ENCODE peak calls at places on chromosome 12, in five cellular contexts. One of them, this sample, is unnamed.

GRCh38 chr12:48051681-48052080 is 47.4 kb upstream of the COL2A1 start:
- DNase-seq in neural progenitor cell: no peak
- DNase-seq in A549: no peak
- DNase-seq in HCT116: no peak
- DNase-seq in GM23248: no peak
- DNase-seq in this sample: no peak

GRCh38 chr12:80946591-80946990 is 8.9 kb upstream of the LIN7A start:
- DNase-seq in neural progenitor cell: no peak
- DNase-seq in A549: no peak
- DNase-seq in HCT116: no peak
- DNase-seq in GM23248: peak
- DNase-seq in this sample: no peak

GRCh38 chr12:109542014-109542413 is 31.3 kb downstream of the MMAB start:
- DNase-seq in neural progenitor cell: no peak
- DNase-seq in A549: peak
- DNase-seq in HCT116: peak
- DNase-seq in GM23248: peak
- DNase-seq in this sample: peak

GRCh38 chr12:50185975-50186663 is 18.9 kb upstream of the CERS5 start:
- DNase-seq in neural progenitor cell: no peak
- DNase-seq in A549: no peak
- DNase-seq in HCT116: no peak
- DNase-seq in GM23248: peak
- DNase-seq in this sample: peak

GRCh38 chr12:2292560-2292959 is 239.8 kb downstream of the CACNA1C start:
- DNase-seq in neural progenitor cell: no peak
- DNase-seq in A549: no peak
- DNase-seq in HCT116: no peak
- DNase-seq in GM23248: no peak
- DNase-seq in this sample: no peak

GRCh38 chr12:6644903-6645302 is 2.3 kb downstream of the ACRBP start:
- DNase-seq in neural progenitor cell: peak
- DNase-seq in A549: no peak
- DNase-seq in HCT116: no peak
- DNase-seq in GM23248: no peak
- DNase-seq in this sample: no peak

GRCh38 chr12:54184024-54184805 is 4.6 kb downstream of the SMUG1 start:
- DNase-seq in neural progenitor cell: no peak
- DNase-seq in A549: no peak
- DNase-seq in HCT116: no peak
- DNase-seq in GM23248: no peak
- DNase-seq in this sample: no peak

GRCh38 chr12:51156366-51156765 is 16.6 kb downstream of the TFCP2 start:
- DNase-seq in neural progenitor cell: no peak
- DNase-seq in A549: no peak
- DNase-seq in HCT116: no peak
- DNase-seq in GM23248: no peak
- DNase-seq in this sample: peak

GRCh38 chr12:100877776-100878175 is 83.2 kb downstream of the ANO4 start:
- DNase-seq in neural progenitor cell: no peak
- DNase-seq in A549: no peak
- DNase-seq in HCT116: no peak
- DNase-seq in GM23248: peak
- DNase-seq in this sample: no peak

GRCh38 chr12:45732936-45733335 is 3.4 kb downstream of the ARID2 start:
- DNase-seq in neural progenitor cell: no peak
- DNase-seq in A549: no peak
- DNase-seq in HCT116: no peak
- DNase-seq in GM23248: peak
- DNase-seq in this sample: no peak

GRCh38 chr12:112130461-112130998 is 5.2 kb downstream of the TRAFD1 start:
- DNase-seq in neural progenitor cell: no peak
- DNase-seq in A549: no peak
- DNase-seq in HCT116: no peak
- DNase-seq in GM23248: peak
- DNase-seq in this sample: no peak

GRCh38 chr12:120584343-120585149 is 3.3 kb upstream of the POP5 start:
- DNase-seq in neural progenitor cell: peak
- DNase-seq in A549: peak
- DNase-seq in HCT116: peak
- DNase-seq in GM23248: peak
- DNase-seq in this sample: peak

GRCh38 chr12:5094550-5094949 is 50.9 kb downstream of the KCNA5 start:
- DNase-seq in neural progenitor cell: no peak
- DNase-seq in A549: no peak
- DNase-seq in HCT116: no peak
- DNase-seq in GM23248: peak
- DNase-seq in this sample: no peak

GRCh38 chr12:18595406-18595805 is 142.4 kb downstream of the PLCZ1 start:
- DNase-seq in neural progenitor cell: no peak
- DNase-seq in A549: no peak
- DNase-seq in HCT116: no peak
- DNase-seq in GM23248: no peak
- DNase-seq in this sample: peak

GRCh38 chr12:79737875-79738718 is 47.3 kb upstream of the PAWR start:
- DNase-seq in neural progenitor cell: peak
- DNase-seq in A549: peak
- DNase-seq in HCT116: peak
- DNase-seq in GM23248: peak
- DNase-seq in this sample: peak

GRCh38 chr12:331287-331686 is 57.8 kb downstream of the KDM5A start:
- DNase-seq in neural progenitor cell: no peak
- DNase-seq in A549: no peak
- DNase-seq in HCT116: no peak
- DNase-seq in GM23248: no peak
- DNase-seq in this sample: no peak

GRCh38 chr12:67220065-67220464 is 49.1 kb upstream of the CAND1 start:
- DNase-seq in neural progenitor cell: peak
- DNase-seq in A549: peak
- DNase-seq in HCT116: peak
- DNase-seq in GM23248: peak
- DNase-seq in this sample: no peak

GRCh38 chr12:104734541-104735075 is 223.5 kb downstream of the SLC41A2 start:
- DNase-seq in neural progenitor cell: no peak
- DNase-seq in A549: no peak
- DNase-seq in HCT116: no peak
- DNase-seq in GM23248: no peak
- DNase-seq in this sample: no peak

GRCh38 chr12:132561784-132562156 is 48.6 kb downstream of the LRCOL1 start:
- DNase-seq in neural progenitor cell: peak
- DNase-seq in A549: peak
- DNase-seq in HCT116: no peak
- DNase-seq in GM23248: peak
- DNase-seq in this sample: peak

GRCh38 chr12:82359115-82359478 is 768 bp downstream of the METTL25 start:
- DNase-seq in neural progenitor cell: peak
- DNase-seq in A549: no peak
- DNase-seq in HCT116: no peak
- DNase-seq in GM23248: peak
- DNase-seq in this sample: no peak

GRCh38 chr12:57216931-57217871 is 607 bp downstream of the NXPH4 start:
- DNase-seq in neural progenitor cell: no peak
- DNase-seq in A549: no peak
- DNase-seq in HCT116: no peak
- DNase-seq in GM23248: peak
- DNase-seq in this sample: peak

GRCh38 chr12:71315328-71315960 is 124.2 kb upstream of the LGR5 start:
- DNase-seq in neural progenitor cell: no peak
- DNase-seq in A549: no peak
- DNase-seq in HCT116: no peak
- DNase-seq in GM23248: no peak
- DNase-seq in this sample: no peak

GRCh38 chr12:3332190-3332589 is 158.8 kb upstream of the PRMT8 start:
- DNase-seq in neural progenitor cell: no peak
- DNase-seq in A549: no peak
- DNase-seq in HCT116: no peak
- DNase-seq in GM23248: peak
- DNase-seq in this sample: peak

GRCh38 chr12:28975564-28976340 is 173.3 kb upstream of the FAR2 start:
- DNase-seq in neural progenitor cell: no peak
- DNase-seq in A549: no peak
- DNase-seq in HCT116: no peak
- DNase-seq in GM23248: peak
- DNase-seq in this sample: peak

GRCh38 chr12:58745348-58746125 is 174.8 kb downstream of the LRIG3 start:
- DNase-seq in neural progenitor cell: peak
- DNase-seq in A549: no peak
- DNase-seq in HCT116: no peak
- DNase-seq in GM23248: peak
- DNase-seq in this sample: no peak

GRCh38 chr12:45785315-45785714 is 55.8 kb downstream of the ARID2 start:
- DNase-seq in neural progenitor cell: no peak
- DNase-seq in A549: no peak
- DNase-seq in HCT116: no peak
- DNase-seq in GM23248: no peak
- DNase-seq in this sample: no peak

GRCh38 chr12:55700255-55701018 is 7.3 kb downstream of the ITGA7 start:
- DNase-seq in neural progenitor cell: no peak
- DNase-seq in A549: no peak
- DNase-seq in HCT116: no peak
- DNase-seq in GM23248: peak
- DNase-seq in this sample: peak

GRCh38 chr12:67942704-67943103 is 46.5 kb upstream of the IFNG-AS1 start:
- DNase-seq in neural progenitor cell: no peak
- DNase-seq in A549: no peak
- DNase-seq in HCT116: no peak
- DNase-seq in GM23248: no peak
- DNase-seq in this sample: no peak

GRCh38 chr12:51326762-51327439 is 2.9 kb upstream of the BIN2 start:
- DNase-seq in neural progenitor cell: no peak
- DNase-seq in A549: peak
- DNase-seq in HCT116: no peak
- DNase-seq in GM23248: peak
- DNase-seq in this sample: peak

GRCh38 chr12:121773011-121773777 is 20.3 kb downstream of the RHOF start:
- DNase-seq in neural progenitor cell: peak
- DNase-seq in A549: peak
- DNase-seq in HCT116: peak
- DNase-seq in GM23248: peak
- DNase-seq in this sample: peak

GRCh38 chr12:121776190-121777098 is 17.0 kb downstream of the RHOF start:
- DNase-seq in neural progenitor cell: peak
- DNase-seq in A549: peak
- DNase-seq in HCT116: no peak
- DNase-seq in GM23248: peak
- DNase-seq in this sample: peak

GRCh38 chr12:121774968-121775474 is 18.5 kb downstream of the RHOF start:
- DNase-seq in neural progenitor cell: peak
- DNase-seq in A549: no peak
- DNase-seq in HCT116: no peak
- DNase-seq in GM23248: no peak
- DNase-seq in this sample: no peak

GRCh38 chr12:121778567-121779421 is 14.7 kb downstream of the RHOF start:
- DNase-seq in neural progenitor cell: no peak
- DNase-seq in A549: no peak
- DNase-seq in HCT116: no peak
- DNase-seq in GM23248: no peak
- DNase-seq in this sample: no peak

DNA sequence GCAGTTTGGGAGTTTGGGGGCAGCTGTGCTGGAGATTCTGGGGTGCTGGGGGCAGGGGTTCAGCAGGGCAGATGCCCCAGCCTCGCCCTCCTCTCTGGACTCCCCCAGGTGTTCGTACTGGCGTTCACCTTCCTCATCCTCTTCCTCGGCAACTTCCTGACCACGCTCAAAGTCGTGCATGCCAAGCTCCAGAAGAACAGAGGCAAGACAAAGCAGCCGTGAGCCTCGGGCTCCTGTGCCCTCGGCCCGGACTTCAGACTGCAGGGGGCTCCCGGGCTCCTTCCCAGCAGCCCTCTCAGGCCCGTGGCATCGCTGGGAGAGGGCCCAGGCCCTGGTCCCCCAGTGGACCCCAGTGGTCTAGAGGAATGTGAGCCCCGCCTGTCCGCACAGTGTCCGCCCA is 18.0 kb downstream of the RHOF start:
- DNase-seq in neural progenitor cell: no peak
- DNase-seq in A549: no peak
- DNase-seq in HCT116: no peak
- DNase-seq in GM23248: no peak
- DNase-seq in this sample: no peak
- H3K4me2 ChIP-seq in neural progenitor cell: no peak
- H3K4me2 ChIP-seq in A549: peak
- H3K4me2 ChIP-seq in HCT116: peak
- H3K4me2 ChIP-seq in GM23248: no peak
- H3K4me2 ChIP-seq in this sample: no peak

GRCh38 chr12:124709722-124710656 is 142.6 kb upstream of the NCOR2 start:
- DNase-seq in neural progenitor cell: no peak
- DNase-seq in A549: no peak
- DNase-seq in HCT116: no peak
- DNase-seq in GM23248: peak
- DNase-seq in this sample: no peak

GRCh38 chr12:124715121-124715990 is 147.9 kb upstream of the NCOR2 start:
- DNase-seq in neural progenitor cell: no peak
- DNase-seq in A549: peak
- DNase-seq in HCT116: no peak
- DNase-seq in GM23248: peak
- DNase-seq in this sample: no peak

GRCh38 chr12:124713436-124714082 is 146.1 kb upstream of the NCOR2 start:
- DNase-seq in neural progenitor cell: peak
- DNase-seq in A549: no peak
- DNase-seq in HCT116: no peak
- DNase-seq in GM23248: peak
- DNase-seq in this sample: no peak

GRCh38 chr12:124716208-124717141 is 147.2 kb downstream of the SCARB1 start:
- DNase-seq in neural progenitor cell: no peak
- DNase-seq in A549: no peak
- DNase-seq in HCT116: no peak
- DNase-seq in GM23248: no peak
- DNase-seq in this sample: no peak

DNA sequence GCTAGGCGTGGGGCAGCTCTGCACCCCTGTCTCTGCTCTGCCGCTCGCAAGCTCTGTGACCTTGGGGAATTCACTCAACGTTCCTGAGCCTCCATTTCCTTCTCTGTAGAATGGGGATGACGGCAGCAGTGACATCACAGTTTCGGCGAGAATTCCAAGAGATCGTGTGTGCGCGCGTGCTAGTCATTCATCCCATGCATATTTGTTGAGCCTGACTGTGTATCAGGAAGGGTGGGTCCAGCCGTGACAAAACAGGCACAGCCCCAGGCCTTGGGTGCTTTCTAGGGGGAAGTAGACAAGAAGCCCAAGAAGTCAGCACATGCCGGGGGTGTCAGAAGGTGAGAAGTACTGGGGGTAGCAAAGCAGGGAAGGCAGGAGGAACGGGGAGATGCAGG is 145.6 kb upstream of the NCOR2 start:
- DNase-seq in neural progenitor cell: no peak
- DNase-seq in A549: no peak
- DNase-seq in HCT116: no peak
- DNase-seq in GM23248: no peak
- DNase-seq in this sample: no peak
- H3K4me2 ChIP-seq in neural progenitor cell: no peak
- H3K4me2 ChIP-seq in A549: no peak
- H3K4me2 ChIP-seq in HCT116: no peak
- H3K4me2 ChIP-seq in GM23248: peak
- H3K4me2 ChIP-seq in this sample: no peak

GRCh38 chr12:129212221-129212630 is 358.9 kb downstream of the GLT1D1 start:
- DNase-seq in neural progenitor cell: no peak
- DNase-seq in A549: no peak
- DNase-seq in HCT116: no peak
- DNase-seq in GM23248: no peak
- DNase-seq in this sample: no peak
- H3K4me2 ChIP-seq in neural progenitor cell: no peak
- H3K4me2 ChIP-seq in A549: no peak
- H3K4me2 ChIP-seq in HCT116: no peak
- H3K4me2 ChIP-seq in GM23248: no peak
- H3K4me2 ChIP-seq in this sample: no peak

GRCh38 chr12:76094754-76095153 is 10.3 kb upstream of the NAP1L1 start:
- DNase-seq in neural progenitor cell: no peak
- DNase-seq in A549: no peak
- DNase-seq in HCT116: no peak
- DNase-seq in GM23248: no peak
- DNase-seq in this sample: no peak
- H3K4me2 ChIP-seq in neural progenitor cell: no peak
- H3K4me2 ChIP-seq in A549: no peak
- H3K4me2 ChIP-seq in HCT116: no peak
- H3K4me2 ChIP-seq in GM23248: no peak
- H3K4me2 ChIP-seq in this sample: no peak

This sample was measured in mammary epithelial cell.